ENCODE peak calls at places on chromosomes 5 and 9, in five cellular contexts. U is AG10803, Y is Caki2, L is SHP77, Q is NCI-H774. O is an unnamed sample.
A peak's percentile ranks its signal among the peaks of the same experiment; 100 is the strongest.

GRCh38 chr5:119411935-119412623 is 40.2 kb upstream of the HSD17B4 start:
- DNase-seq in U (peak; percentile 71), Y (peak; percentile 82), L (peak; percentile 41), Q (peak; percentile 67), O (peak; percentile 66)

GRCh38 chr9:38744484-38744883 is 24.6 kb upstream of the FAM240B start:
- DNase-seq in U (no peak), Y (no peak), L (no peak), Q (no peak), O (no peak)

GRCh38 chr9:88922091-88922490 is 69.2 kb upstream of the S1PR3 start:
- DNase-seq in U (no peak), Y (no peak), L (no peak), Q (no peak), O (no peak)

GRCh38 chr5:170436335-170436734 is 47.2 kb upstream of the KCNMB1 start:
- DNase-seq in U (no peak), Y (no peak), L (no peak), Q (no peak), O (no peak)

GRCh38 chr5:43428034-43428712 is 16.0 kb upstream of the CCL28 start:
- DNase-seq in U (peak; percentile 30), Y (peak; percentile 99), L (no peak), Q (no peak), O (no peak)

GRCh38 chr9:69412741-69413150 is 87.7 kb downstream of the ENTREP1 start:
- DNase-seq in U (peak; percentile 69), Y (no peak), L (peak; percentile 61), Q (no peak), O (no peak)

GRCh38 chr9:127369428-127369827 is 27.5 kb upstream of the SLC2A8 start:
- DNase-seq in U (no peak), Y (no peak), L (no peak), Q (no peak), O (no peak)

GRCh38 chr5:138653502-138653901 is 78.3 kb upstream of the HSPA9 start:
- DNase-seq in U (no peak), Y (no peak), L (no peak), Q (peak; percentile 14), O (no peak)

GRCh38 chr9:107281164-107281563 is 1.9 kb upstream of the RAD23B start:
- DNase-seq in U (no peak), Y (no peak), L (no peak), Q (no peak), O (no peak)

GRCh38 chr5:106545325-106545724 is 1125.4 kb downstream of the EFNA5 start:
- DNase-seq in U (no peak), Y (no peak), L (no peak), Q (no peak), O (no peak)